ENCODE peak calls at places on chromosomes 4 and X, in five cellular contexts. N is heart left ventricle; B is IMR-90; E is fibroblast of lung; A is CD8-positive, alpha-beta T cell. Z is an unnamed sample.
A peak's percentile ranks its signal among the peaks of the same experiment; 100 is the strongest.

GRCh38 chrX:41421071-41421729 is 25.9 kb upstream of the NYX start:
- DNase-seq in B (no peak), A (no peak), E (no peak), N (no peak), Z (no peak)

GRCh38 chrX:65586491-65586890 is 51.9 kb upstream of the LAS1L start:
- DNase-seq in A (no peak), N (no peak), E (no peak), B (peak; percentile 55), Z (no peak)

GRCh38 chrX:65686246-65686645 is 18.8 kb downstream of the MSN start:
- DNase-seq in A (no peak), E (no peak), N (no peak), B (no peak), Z (no peak)

GRCh38 chrX:133350751-133351150 is 64.5 kb downstream of the GPC4 start:
- DNase-seq in E (peak; percentile 25), N (peak; percentile 30), A (no peak), B (no peak), Z (peak; percentile 21)

GRCh38 chr4:140156529-140157171 is 2.7 kb upstream of the MAML3 start:
- DNase-seq in E (no peak), B (no peak), A (no peak), N (no peak), Z (no peak)

GRCh38 chr4:114597410-114598115 is 1.0 kb upstream of the UGT8 start:
- DNase-seq in E (no peak), A (no peak), N (no peak), B (no peak), Z (peak; percentile 41)

GRCh38 chrX:107716045-107716684 is 59.4 kb downstream of the TSC22D3 start:
- DNase-seq in E (no peak), B (peak; percentile 21), N (no peak), A (no peak), Z (no peak)

GRCh38 chr4:158938462-158939044 is 164.3 kb upstream of the RAPGEF2 start:
- DNase-seq in A (no peak), B (peak; percentile 40), N (no peak), E (peak; percentile 69), Z (no peak)

GRCh38 chr4:4677825-4678522 is 136.1 kb upstream of the STX18 start:
- DNase-seq in B (peak; percentile 59), E (peak; percentile 62), N (no peak), A (no peak), Z (no peak)

GRCh38 chr4:156773648-156774357 is 197.8 kb downstream of the PDGFC start:
- DNase-seq in B (peak; percentile 56), A (no peak), E (no peak), N (no peak), Z (no peak)

GRCh38 chr4:1249731-1250526 is 999 bp upstream of the CTBP1 start:
- DNase-seq in A (no peak), B (no peak), N (no peak), E (peak; percentile 33), Z (no peak)

GRCh38 chr4:37082912-37083311 is 161.6 kb upstream of the NWD2 start:
- DNase-seq in N (no peak), B (no peak), A (no peak), E (no peak), Z (no peak)

DNA sequence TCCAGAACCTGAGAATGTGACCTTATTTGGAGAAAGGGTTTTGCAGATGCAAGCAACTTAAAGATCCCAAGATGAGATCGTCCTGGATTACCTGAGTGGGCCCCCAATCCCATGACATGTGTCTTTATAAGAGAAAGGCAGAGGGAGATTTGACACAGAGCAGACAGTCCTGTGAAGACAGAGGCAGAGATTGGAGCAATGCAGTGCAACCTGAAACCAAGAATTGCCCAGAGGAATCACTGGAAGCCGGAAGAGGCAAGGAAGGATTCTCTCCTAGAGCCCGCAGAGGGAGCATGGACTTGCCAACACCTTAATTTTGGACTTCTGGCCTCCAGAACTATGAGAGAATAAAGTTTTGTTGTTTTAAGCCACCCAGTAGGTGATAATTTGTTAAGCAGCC is 171.6 kb downstream of the SMIM20 start:
- DNase-seq in N (no peak), A (no peak), B (no peak), E (no peak), Z (no peak)
- H3K4me1 ChIP-seq in N (no peaks in the 10 kb centered on the region), A (no peaks in the 10 kb centered on the region), B (peaks cover 20% of the 10 kb centered on the region), E (peaks cover 25% of the 10 kb centered on the region), Z (peaks cover 3% of the 10 kb centered on the region)

DNA sequence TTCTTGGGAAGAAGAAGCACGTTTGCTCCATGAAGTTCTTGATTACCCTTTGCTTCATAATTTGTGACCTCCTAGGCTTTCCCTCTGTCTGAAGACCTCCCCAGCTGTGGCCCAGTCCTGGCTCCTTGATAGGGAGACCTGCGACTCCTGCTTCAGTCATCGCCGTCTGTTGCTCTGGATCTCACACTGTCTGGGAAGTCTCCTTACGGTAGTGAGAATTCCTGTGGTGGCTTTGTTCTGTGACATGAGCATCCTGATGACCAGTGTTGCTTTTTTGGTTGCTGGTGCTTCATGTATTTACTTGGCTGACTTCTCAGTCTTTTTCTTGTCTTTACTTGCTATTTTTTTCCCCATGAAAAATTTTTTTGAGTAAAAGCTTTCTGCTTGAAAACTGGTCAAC is 44.2 kb downstream of the JADE1 start:
- DNase-seq in B (peak; percentile 69), A (no peak), E (no peak), N (no peak), Z (no peak)
- H3K4me1 ChIP-seq in B (peaks cover 12% of the 10 kb centered on the region), A (peaks cover 18% of the 10 kb centered on the region), E (peaks cover 12% of the 10 kb centered on the region), N (no peaks in the 10 kb centered on the region), Z (no peaks in the 10 kb centered on the region)

GRCh38 chrX:97399400-97399799 is 515.7 kb downstream of the RPA4 start:
- DNase-seq in E (peak; percentile 67), B (peak; percentile 81), A (no peak), N (no peak), Z (no peak)
- H3K4me1 ChIP-seq in E (peaks cover 2% of the 10 kb centered on the region), B (peaks cover 6% of the 10 kb centered on the region), A (no peaks in the 10 kb centered on the region), N (no peaks in the 10 kb centered on the region), Z (no peaks in the 10 kb centered on the region)

GRCh38 chr4:94469221-94469784 is 17.6 kb downstream of the PDLIM5 start:
- DNase-seq in E (no peak), B (no peak), N (no peak), A (no peak), Z (no peak)
- H3K4me1 ChIP-seq in E (no peaks in the 10 kb centered on the region), B (peaks cover 10% of the 10 kb centered on the region), N (peaks cover 3% of the 10 kb centered on the region), A (no peaks in the 10 kb centered on the region), Z (peaks cover 4% of the 10 kb centered on the region)

GRCh38 chr4:25870081-25870480 is 7.3 kb upstream of the SEL1L3 start:
- DNase-seq in A (no peak), B (no peak), E (no peak), N (no peak), Z (no peak)
- H3K4me1 ChIP-seq in A (no peaks in the 10 kb centered on the region), B (no peaks in the 10 kb centered on the region), E (no peaks in the 10 kb centered on the region), N (no peaks in the 10 kb centered on the region), Z (peaks cover 3% of the 10 kb centered on the region)

GRCh38 chr4:82744284-82744963 is 54.2 kb downstream of the SCD5 start:
- DNase-seq in E (no peak), B (no peak), N (no peak), A (no peak), Z (no peak)

GRCh38 chr4:82748176-82748575 is 50.4 kb downstream of the SCD5 start:
- DNase-seq in E (no peak), B (peak; percentile 65), N (no peak), A (no peak), Z (no peak)

GRCh38 chr4:82748781-82749504 is 49.7 kb downstream of the SCD5 start:
- DNase-seq in N (no peak), E (no peak), A (no peak), B (peak; percentile 23), Z (no peak)

GRCh38 chr4:82745173-82745842 is 53.3 kb downstream of the SCD5 start:
- DNase-seq in B (peak; percentile 77), N (no peak), E (no peak), A (no peak), Z (no peak)

DNA sequence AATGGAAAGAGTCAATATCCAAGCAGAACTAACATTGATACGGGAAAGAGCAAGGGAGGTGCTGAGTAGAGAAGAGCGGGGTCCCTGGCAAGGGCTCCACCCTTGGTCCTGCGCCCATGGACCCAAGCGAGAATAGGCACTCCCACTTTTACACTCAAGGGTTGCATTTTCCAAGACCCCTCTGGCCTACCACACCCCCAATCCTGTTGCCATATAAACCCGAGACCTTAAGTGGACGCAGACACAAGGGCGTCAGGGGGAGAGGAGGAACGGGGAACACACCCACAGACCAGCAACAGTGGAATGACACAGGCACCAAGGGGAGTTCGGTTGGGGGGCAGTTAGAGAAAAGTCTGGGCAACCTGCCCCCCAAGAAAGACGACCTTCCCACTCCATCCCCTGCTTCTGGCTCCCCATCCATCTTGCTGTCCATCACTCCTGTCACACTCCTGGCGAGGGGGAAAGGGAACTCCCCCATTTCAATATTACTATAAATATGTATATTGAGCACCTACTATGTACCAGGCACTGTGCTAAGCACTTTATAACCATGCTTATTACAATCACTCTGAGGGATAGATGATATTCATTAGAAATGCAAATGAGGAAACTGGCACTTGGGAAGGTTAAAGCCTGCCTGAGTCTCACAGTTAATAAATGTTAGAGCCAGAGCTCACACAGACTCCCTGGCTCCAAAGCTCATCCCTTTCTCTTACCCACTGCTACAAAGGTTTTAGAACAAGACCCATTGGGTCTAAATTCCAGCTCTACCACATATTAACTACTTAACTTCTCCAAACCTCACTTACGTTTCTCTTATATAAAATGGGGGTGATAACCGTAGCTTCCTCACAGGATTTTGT is 51.7 kb downstream of the SCD5 start:
- DNase-seq in E (no peak), A (no peak), N (no peak), B (no peak), Z (no peak)
- H3K4me1 ChIP-seq in E (no peaks in the 10 kb centered on the region), A (no peaks in the 10 kb centered on the region), N (no peaks in the 10 kb centered on the region), B (peaks cover 8% of the 10 kb centered on the region), Z (no peaks in the 10 kb centered on the region)

GRCh38 chr4:47747846-47748494 is 89.9 kb downstream of the CORIN start:
- DNase-seq in E (no peak), A (no peak), N (no peak), B (no peak), Z (no peak)
- H3K4me1 ChIP-seq in E (no peaks in the 10 kb centered on the region), A (no peaks in the 10 kb centered on the region), N (peaks cover 5% of the 10 kb centered on the region), B (peaks cover 2% of the 10 kb centered on the region), Z (no peaks in the 10 kb centered on the region)

GRCh38 chr4:146053901-146054300 is 115.3 kb upstream of the ZNF827 start:
- DNase-seq in B (peak; percentile 11), E (no peak), N (no peak), A (no peak), Z (no peak)

GRCh38 chr4:146051724-146052396 is 113.2 kb upstream of the ZNF827 start:
- DNase-seq in A (no peak), E (peak; percentile 56), B (peak; percentile 72), N (no peak), Z (no peak)

GRCh38 chr4:146054676-146055075 is 116.1 kb upstream of the ZNF827 start:
- DNase-seq in E (no peak), N (no peak), B (no peak), A (no peak), Z (no peak)

GRCh38 chr4:146049802-146050201 is 111.2 kb upstream of the ZNF827 start:
- DNase-seq in A (no peak), N (no peak), B (no peak), E (no peak), Z (no peak)
- H3K4me1 ChIP-seq in A (no peaks in the 10 kb centered on the region), N (no peaks in the 10 kb centered on the region), B (peaks cover 16% of the 10 kb centered on the region), E (peaks cover 7% of the 10 kb centered on the region), Z (no peaks in the 10 kb centered on the region)

Z was measured in small intestine.